ENCODE peak calls at places on chromosome X, in eight cellular contexts. D, E, C, U, A, B, M and K are unnamed samples. For H3K9me3, the result is how much of the 10 kb centered on the place peaks cover.

GRCh38 chrX:118724352-118724751 is 3.1 kb upstream of the IL13RA1 start:
- DNase-seq in D (no peak), A (no peak), M (no peak), E (no peak), B (no peak), U (no peak), C (no peak), K (no peak)

GRCh38 chrX:68594769-68595168 is 52.7 kb upstream of the STARD8 start:
- DNase-seq in C (no peak), M (no peak), D (no peak), U (no peak), B (no peak), E (no peak), A (no peak), K (no peak)

GRCh38 chrX:150364347-150365050 is 1.4 kb downstream of the MAMLD1 start:
- DNase-seq in E (no peak), U (no peak), D (peak), C (peak), M (peak), B (no peak), A (no peak), K (peak)

GRCh38 chrX:71096702-71097032 is 1.0 kb downstream of the FOXO4 start:
- DNase-seq in C (no peak), D (no peak), U (no peak), A (no peak), B (no peak), E (no peak), M (no peak), K (no peak)

GRCh38 chrX:19382500-19383145 is 38.9 kb downstream of the PDHA1 start:
- DNase-seq in C (no peak), A (peak), D (peak), M (peak), B (no peak), E (peak), U (peak), K (peak)

GRCh38 chrX:43868791-43869190 is 13.5 kb downstream of the MAOB start:
- DNase-seq in D (peak), C (no peak), A (no peak), M (no peak), E (no peak), U (no peak), B (no peak), K (no peak)

GRCh38 chrX:139720136-139720535 is 12.2 kb upstream of the MCF2 start:
- DNase-seq in D (peak), B (no peak), M (no peak), C (no peak), A (no peak), U (no peak), E (peak), K (no peak)

GRCh38 chrX:152904151-152905080 is 6.5 kb downstream of the ZNF185 start:
- DNase-seq in D (peak), C (no peak), E (peak), U (no peak), B (no peak), M (peak), A (peak), K (peak)

GRCh38 chrX:28586891-28587635 is at the start of gene IL1RAPL1:
- DNase-seq in C (no peak), E (no peak), D (peak), A (no peak), M (no peak), U (no peak), B (no peak), K (no peak)

GRCh38 chrX:54786972-54787371 is 11.1 kb downstream of the ITIH6 start:
- DNase-seq in A (peak), E (no peak), B (no peak), U (no peak), M (peak), D (peak), C (no peak), K (no peak)

DNA sequence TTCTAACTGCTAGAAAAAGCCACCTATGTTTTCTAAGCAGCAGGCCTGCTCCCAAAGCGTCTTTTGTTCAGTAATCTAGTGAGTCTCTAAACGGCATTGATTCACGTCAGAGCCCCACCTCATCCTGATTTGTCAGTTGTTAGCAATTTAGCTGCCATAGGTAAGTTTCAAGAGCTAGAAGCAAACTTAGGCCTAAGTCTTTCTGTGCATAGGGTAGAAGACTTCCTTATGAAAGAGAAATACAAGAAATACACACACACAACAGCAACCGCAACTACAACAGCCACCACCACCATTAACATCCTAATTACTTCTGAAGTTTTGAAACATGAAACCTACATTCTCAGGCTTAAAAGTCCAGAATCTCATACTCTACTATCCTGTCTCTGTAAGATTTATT is 531.1 kb upstream of the SPANXN1 start:
- DNase-seq in C (no peak), D (no peak), U (no peak), E (no peak), B (no peak), M (no peak), A (no peak), K (no peak)
- H3K9me3 ChIP-seq in C (under half), D (under half), U (under half), E (under half), B (under half), M (under half), A (under half), K (under half)

DNA sequence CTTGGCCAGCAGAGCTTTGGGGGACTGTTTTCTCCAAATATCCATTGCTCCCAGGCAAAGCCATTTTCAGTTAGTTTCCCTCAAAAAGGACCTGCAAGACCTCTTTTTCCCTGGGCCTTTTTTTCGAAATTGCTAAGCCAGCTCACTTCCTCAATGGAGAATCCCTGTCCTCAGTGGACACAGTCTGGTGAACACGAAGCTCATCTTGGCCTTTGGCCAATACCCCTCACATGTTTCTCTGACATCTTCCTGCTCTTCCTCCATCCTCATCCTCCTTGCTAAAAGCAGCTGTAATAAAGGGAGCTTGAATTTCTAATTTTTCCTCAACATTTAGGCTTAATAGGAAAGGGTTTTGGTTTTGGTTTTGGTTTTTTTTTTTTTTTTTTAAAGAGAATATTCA is 17.6 kb upstream of the PRPS1 start:
- DNase-seq in B (no peak), D (no peak), A (no peak), M (no peak), U (peak), E (no peak), C (no peak), K (no peak)
- H3K9me3 ChIP-seq in B (under half), D (under half), A (under half), M (under half), U (under half), E (under half), C (under half), K (under half)

GRCh38 chrX:82134378-82134777 is 932.5 kb downstream of the SH3BGRL start:
- DNase-seq in U (no peak), E (no peak), A (no peak), M (no peak), B (no peak), D (peak), C (no peak), K (no peak)
- H3K9me3 ChIP-seq in U (under half), E (under half), A (under half), M (under half), B (under half), D (under half), C (under half), K (under half)

GRCh38 chrX:39981946-39982345 is 115.8 kb downstream of the BCOR start:
- DNase-seq in U (no peak), M (no peak), A (no peak), D (no peak), E (no peak), B (no peak), C (no peak), K (no peak)

GRCh38 chrX:39985116-39985515 is 112.6 kb downstream of the BCOR start:
- DNase-seq in D (no peak), M (no peak), U (no peak), E (no peak), A (no peak), C (no peak), B (no peak), K (no peak)

GRCh38 chrX:39982927-39983326 is 114.8 kb downstream of the BCOR start:
- DNase-seq in C (no peak), E (no peak), U (no peak), D (peak), M (no peak), B (no peak), A (no peak), K (no peak)

GRCh38 chrX:39984191-39984956 is 113.4 kb downstream of the BCOR start:
- DNase-seq in D (no peak), C (no peak), U (no peak), B (no peak), E (no peak), M (peak), A (no peak), K (no peak)

DNA sequence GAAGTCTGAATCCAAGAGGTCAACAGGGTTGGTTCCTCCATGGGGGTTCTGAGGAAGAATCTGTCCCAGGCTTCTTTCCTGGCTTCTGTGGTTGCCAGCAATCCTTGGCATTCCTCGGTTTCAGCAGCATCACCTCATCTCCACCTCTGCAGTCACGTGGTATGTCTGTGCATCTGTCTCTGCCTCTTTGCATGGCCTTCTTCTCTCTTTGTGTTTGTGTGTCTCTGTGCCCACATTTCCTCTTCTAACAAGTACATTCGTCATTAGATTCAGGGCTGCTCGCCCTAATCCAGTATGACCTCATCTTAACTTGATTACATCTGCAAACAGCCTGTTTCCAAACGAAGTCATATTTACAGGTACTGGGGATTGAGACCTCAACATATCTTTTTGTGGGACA is 114.0 kb downstream of the BCOR start:
- DNase-seq in D (no peak), A (no peak), B (no peak), U (no peak), E (no peak), C (no peak), M (no peak), K (no peak)
- H3K9me3 ChIP-seq in D (under half), A (under half), B (under half), U (under half), E (under half), C (under half), M (under half), K (under half)

GRCh38 chrX:136210806-136211205 is 40.4 kb downstream of the MAP7D3 start:
- DNase-seq in A (no peak), D (no peak), B (peak), M (no peak), C (peak), E (no peak), U (no peak), K (no peak)

GRCh38 chrX:136210243-136210642 is 41.0 kb downstream of the MAP7D3 start:
- DNase-seq in E (no peak), U (no peak), D (no peak), C (no peak), B (no peak), M (no peak), A (no peak), K (no peak)

GRCh38 chrX:136214551-136214950 is 36.6 kb downstream of the MAP7D3 start:
- DNase-seq in D (peak), A (no peak), E (no peak), B (no peak), M (no peak), U (no peak), C (no peak), K (no peak)

GRCh38 chrX:136211766-136212556 is 39.2 kb downstream of the MAP7D3 start:
- DNase-seq in M (no peak), B (peak), E (no peak), D (no peak), A (no peak), U (no peak), C (peak), K (no peak)

GRCh38 chrX:136212557-136213111 is 38.6 kb downstream of the MAP7D3 start:
- DNase-seq in D (no peak), A (no peak), M (no peak), C (no peak), B (no peak), U (no peak), E (no peak), K (no peak)
- H3K9me3 ChIP-seq in D (under half), A (under half), M (under half), C (under half), B (under half), U (under half), E (under half), K (under half)